ENCODE peak calls at places on chromosome 10, in seven cellular contexts. One of them, this sample, is unnamed.
A peak's percentile ranks its signal among the peaks of the same experiment; 100 is the strongest.

GRCh38 chr10:6300106-6300783 is 97.5 kb downstream of the PFKFB3 start:
- DNase-seq in lower lobe of right lung: no peak
- DNase-seq in SK-N-SH: no peak
- DNase-seq in foreskin fibroblast: peak; percentile 74
- DNase-seq in A549: peak; percentile 63
- DNase-seq in cardiac fibroblast: no peak
- DNase-seq in transverse colon: peak; percentile 41
- DNase-seq in this sample: peak; percentile 43

GRCh38 chr10:102254426-102254825 is 9.1 kb downstream of the GBF1 start:
- DNase-seq in lower lobe of right lung: no peak
- DNase-seq in SK-N-SH: no peak
- DNase-seq in foreskin fibroblast: no peak
- DNase-seq in A549: no peak
- DNase-seq in cardiac fibroblast: no peak
- DNase-seq in transverse colon: no peak
- DNase-seq in this sample: no peak

GRCh38 chr10:63434866-63435854 is 30.6 kb downstream of the JMJD1C start:
- DNase-seq in lower lobe of right lung: no peak
- DNase-seq in SK-N-SH: no peak
- DNase-seq in foreskin fibroblast: no peak
- DNase-seq in A549: no peak
- DNase-seq in cardiac fibroblast: no peak
- DNase-seq in transverse colon: no peak
- DNase-seq in this sample: no peak

GRCh38 chr10:132207536-132208488 is 21.1 kb downstream of the DPYSL4 start:
- DNase-seq in lower lobe of right lung: peak; percentile 40
- DNase-seq in SK-N-SH: no peak
- DNase-seq in foreskin fibroblast: no peak
- DNase-seq in A549: no peak
- DNase-seq in cardiac fibroblast: no peak
- DNase-seq in transverse colon: no peak
- DNase-seq in this sample: no peak

GRCh38 chr10:131747791-131748190 is 153.0 kb upstream of the PPP2R2D start:
- DNase-seq in lower lobe of right lung: no peak
- DNase-seq in SK-N-SH: no peak
- DNase-seq in foreskin fibroblast: no peak
- DNase-seq in A549: no peak
- DNase-seq in cardiac fibroblast: no peak
- DNase-seq in transverse colon: no peak
- DNase-seq in this sample: no peak

GRCh38 chr10:74056081-74056818 is 58.3 kb downstream of the VCL start:
- DNase-seq in lower lobe of right lung: no peak
- DNase-seq in SK-N-SH: no peak
- DNase-seq in foreskin fibroblast: peak; percentile 65
- DNase-seq in A549: peak; percentile 64
- DNase-seq in cardiac fibroblast: peak; percentile 81
- DNase-seq in transverse colon: no peak
- DNase-seq in this sample: peak; percentile 70

GRCh38 chr10:125407000-125407502 is 246.7 kb upstream of the CTBP2 start:
- DNase-seq in lower lobe of right lung: no peak
- DNase-seq in SK-N-SH: no peak
- DNase-seq in foreskin fibroblast: peak; percentile 83
- DNase-seq in A549: peak; percentile 57
- DNase-seq in cardiac fibroblast: no peak
- DNase-seq in transverse colon: no peak
- DNase-seq in this sample: peak; percentile 53

GRCh38 chr10:108862691-108863350 is 1060.5 kb downstream of the XPNPEP1 start:
- DNase-seq in lower lobe of right lung: no peak
- DNase-seq in SK-N-SH: no peak
- DNase-seq in foreskin fibroblast: no peak
- DNase-seq in A549: no peak
- DNase-seq in cardiac fibroblast: no peak
- DNase-seq in transverse colon: no peak
- DNase-seq in this sample: no peak

GRCh38 chr10:127524869-127525268 is 24.2 kb upstream of the NPS start:
- DNase-seq in lower lobe of right lung: no peak
- DNase-seq in SK-N-SH: no peak
- DNase-seq in foreskin fibroblast: peak; percentile 4
- DNase-seq in A549: peak; percentile 19
- DNase-seq in cardiac fibroblast: no peak
- DNase-seq in transverse colon: no peak
- DNase-seq in this sample: no peak

GRCh38 chr10:78913219-78914059 is 155.3 kb upstream of the ZMIZ1 start:
- DNase-seq in lower lobe of right lung: no peak
- DNase-seq in SK-N-SH: peak; percentile 51
- DNase-seq in foreskin fibroblast: no peak
- DNase-seq in A549: no peak
- DNase-seq in cardiac fibroblast: no peak
- DNase-seq in transverse colon: peak; percentile 76
- DNase-seq in this sample: no peak

GRCh38 chr10:67772894-67773511 is 65.0 kb downstream of the DNAJC12 start:
- DNase-seq in lower lobe of right lung: no peak
- DNase-seq in SK-N-SH: no peak
- DNase-seq in foreskin fibroblast: peak; percentile 13
- DNase-seq in A549: no peak
- DNase-seq in cardiac fibroblast: no peak
- DNase-seq in transverse colon: no peak
- DNase-seq in this sample: peak; percentile 28

GRCh38 chr10:110530131-110530831 is 32.6 kb downstream of the DUSP5 start:
- DNase-seq in lower lobe of right lung: peak; percentile 77
- DNase-seq in SK-N-SH: peak; percentile 67
- DNase-seq in foreskin fibroblast: peak; percentile 89
- DNase-seq in A549: peak; percentile 88
- DNase-seq in cardiac fibroblast: peak; percentile 84
- DNase-seq in transverse colon: no peak
- DNase-seq in this sample: peak; percentile 64

GRCh38 chr10:44176311-44176710 is 208.6 kb downstream of the CXCL12 start:
- DNase-seq in lower lobe of right lung: no peak
- DNase-seq in SK-N-SH: no peak
- DNase-seq in foreskin fibroblast: no peak
- DNase-seq in A549: no peak
- DNase-seq in cardiac fibroblast: no peak
- DNase-seq in transverse colon: no peak
- DNase-seq in this sample: no peak

GRCh38 chr10:71746344-71747037 is 26.8 kb downstream of the VSIR start:
- DNase-seq in lower lobe of right lung: peak; percentile 71
- DNase-seq in SK-N-SH: peak; percentile 51
- DNase-seq in foreskin fibroblast: peak; percentile 14
- DNase-seq in A549: no peak
- DNase-seq in cardiac fibroblast: peak; percentile 42
- DNase-seq in transverse colon: peak; percentile 57
- DNase-seq in this sample: no peak

GRCh38 chr10:49594594-49594993 is 15.5 kb upstream of the SLC18A3 start:
- DNase-seq in lower lobe of right lung: no peak
- DNase-seq in SK-N-SH: peak; percentile 83
- DNase-seq in foreskin fibroblast: peak; percentile 86
- DNase-seq in A549: peak; percentile 53
- DNase-seq in cardiac fibroblast: peak; percentile 79
- DNase-seq in transverse colon: peak; percentile 24
- DNase-seq in this sample: peak; percentile 66

GRCh38 chr10:7488418-7488829 is 77.6 kb upstream of the SFMBT2 start:
- DNase-seq in lower lobe of right lung: no peak
- DNase-seq in SK-N-SH: no peak
- DNase-seq in foreskin fibroblast: no peak
- DNase-seq in A549: peak; percentile 34
- DNase-seq in cardiac fibroblast: peak; percentile 46
- DNase-seq in transverse colon: peak; percentile 39
- DNase-seq in this sample: no peak

GRCh38 chr10:129626309-129626708 is 159.3 kb downstream of the MGMT start:
- DNase-seq in lower lobe of right lung: no peak
- DNase-seq in SK-N-SH: no peak
- DNase-seq in foreskin fibroblast: no peak
- DNase-seq in A549: no peak
- DNase-seq in cardiac fibroblast: no peak
- DNase-seq in transverse colon: no peak
- DNase-seq in this sample: no peak

GRCh38 chr10:94402204-94403033 is at the start of gene TBC1D12:
- DNase-seq in lower lobe of right lung: peak; percentile 96
- DNase-seq in SK-N-SH: peak; percentile 95
- DNase-seq in foreskin fibroblast: peak; percentile 99
- DNase-seq in A549: peak; percentile 99
- DNase-seq in cardiac fibroblast: peak; percentile 98
- DNase-seq in transverse colon: peak; percentile 96
- DNase-seq in this sample: peak; percentile 96

GRCh38 chr10:21406595-21407218 is 118.8 kb downstream of the SKIDA1 start:
- DNase-seq in lower lobe of right lung: no peak
- DNase-seq in SK-N-SH: no peak
- DNase-seq in foreskin fibroblast: no peak
- DNase-seq in A549: no peak
- DNase-seq in cardiac fibroblast: peak; percentile 75
- DNase-seq in transverse colon: no peak
- DNase-seq in this sample: peak; percentile 24

GRCh38 chr10:126049741-126050140 is 153.4 kb downstream of the FANK1 start:
- DNase-seq in lower lobe of right lung: peak; percentile 63
- DNase-seq in SK-N-SH: peak; percentile 56
- DNase-seq in foreskin fibroblast: peak; percentile 77
- DNase-seq in A549: no peak
- DNase-seq in cardiac fibroblast: peak; percentile 84
- DNase-seq in transverse colon: no peak
- DNase-seq in this sample: peak; percentile 62

GRCh38 chr10:99859585-99859984 is 77.1 kb downstream of the ABCC2 start:
- DNase-seq in lower lobe of right lung: no peak
- DNase-seq in SK-N-SH: peak; percentile 31
- DNase-seq in foreskin fibroblast: peak; percentile 33
- DNase-seq in A549: peak; percentile 57
- DNase-seq in cardiac fibroblast: no peak
- DNase-seq in transverse colon: no peak
- DNase-seq in this sample: no peak

GRCh38 chr10:29057712-29058426 is 231.0 kb upstream of the LYZL1 start:
- DNase-seq in lower lobe of right lung: no peak
- DNase-seq in SK-N-SH: peak; percentile 45
- DNase-seq in foreskin fibroblast: no peak
- DNase-seq in A549: no peak
- DNase-seq in cardiac fibroblast: peak; percentile 76
- DNase-seq in transverse colon: no peak
- DNase-seq in this sample: no peak

GRCh38 chr10:1452777-1453176 is 284.5 kb downstream of the ADARB2 start:
- DNase-seq in lower lobe of right lung: no peak
- DNase-seq in SK-N-SH: no peak
- DNase-seq in foreskin fibroblast: no peak
- DNase-seq in A549: no peak
- DNase-seq in cardiac fibroblast: no peak
- DNase-seq in transverse colon: no peak
- DNase-seq in this sample: no peak

GRCh38 chr10:413662-414071 is 275.8 kb downstream of the DIP2C start:
- DNase-seq in lower lobe of right lung: no peak
- DNase-seq in SK-N-SH: no peak
- DNase-seq in foreskin fibroblast: no peak
- DNase-seq in A549: no peak
- DNase-seq in cardiac fibroblast: no peak
- DNase-seq in transverse colon: no peak
- DNase-seq in this sample: no peak

GRCh38 chr10:128180843-128181242 is 54.6 kb upstream of the MKI67 start:
- DNase-seq in lower lobe of right lung: no peak
- DNase-seq in SK-N-SH: no peak
- DNase-seq in foreskin fibroblast: no peak
- DNase-seq in A549: no peak
- DNase-seq in cardiac fibroblast: no peak
- DNase-seq in transverse colon: no peak
- DNase-seq in this sample: no peak

GRCh38 chr10:88848499-88848898 is 3.1 kb downstream of the ANKRD22 start:
- DNase-seq in lower lobe of right lung: no peak
- DNase-seq in SK-N-SH: no peak
- DNase-seq in foreskin fibroblast: peak; percentile 87
- DNase-seq in A549: peak; percentile 39
- DNase-seq in cardiac fibroblast: peak; percentile 61
- DNase-seq in transverse colon: no peak
- DNase-seq in this sample: peak; percentile 62

GRCh38 chr10:24438800-24439199 is 229.9 kb downstream of the KIAA1217 start:
- DNase-seq in lower lobe of right lung: no peak
- DNase-seq in SK-N-SH: no peak
- DNase-seq in foreskin fibroblast: peak; percentile 50
- DNase-seq in A549: no peak
- DNase-seq in cardiac fibroblast: no peak
- DNase-seq in transverse colon: no peak
- DNase-seq in this sample: no peak

GRCh38 chr10:98019784-98020183 is 10.6 kb downstream of the CRTAC1 start:
- DNase-seq in lower lobe of right lung: no peak
- DNase-seq in SK-N-SH: no peak
- DNase-seq in foreskin fibroblast: no peak
- DNase-seq in A549: no peak
- DNase-seq in cardiac fibroblast: no peak
- DNase-seq in transverse colon: no peak
- DNase-seq in this sample: no peak
- TF ChIP-seq CTCF in lower lobe of right lung: no peak
- TF ChIP-seq CTCF in SK-N-SH: no peak
- TF ChIP-seq CTCF in foreskin fibroblast: no peak
- TF ChIP-seq CTCF in A549: no peak
- TF ChIP-seq CTCF in cardiac fibroblast: no peak
- TF ChIP-seq CTCF in transverse colon: no peak
- TF ChIP-seq CTCF in this sample: no peak

GRCh38 chr10:69007260-69007659 is 18.7 kb downstream of the KIFBP start:
- DNase-seq in lower lobe of right lung: no peak
- DNase-seq in SK-N-SH: no peak
- DNase-seq in foreskin fibroblast: no peak
- DNase-seq in A549: no peak
- DNase-seq in cardiac fibroblast: no peak
- DNase-seq in transverse colon: no peak
- DNase-seq in this sample: no peak
- TF ChIP-seq CTCF in lower lobe of right lung: no peak
- TF ChIP-seq CTCF in SK-N-SH: no peak
- TF ChIP-seq CTCF in foreskin fibroblast: no peak
- TF ChIP-seq CTCF in A549: no peak
- TF ChIP-seq CTCF in cardiac fibroblast: no peak
- TF ChIP-seq CTCF in transverse colon: no peak
- TF ChIP-seq CTCF in this sample: no peak

DNA sequence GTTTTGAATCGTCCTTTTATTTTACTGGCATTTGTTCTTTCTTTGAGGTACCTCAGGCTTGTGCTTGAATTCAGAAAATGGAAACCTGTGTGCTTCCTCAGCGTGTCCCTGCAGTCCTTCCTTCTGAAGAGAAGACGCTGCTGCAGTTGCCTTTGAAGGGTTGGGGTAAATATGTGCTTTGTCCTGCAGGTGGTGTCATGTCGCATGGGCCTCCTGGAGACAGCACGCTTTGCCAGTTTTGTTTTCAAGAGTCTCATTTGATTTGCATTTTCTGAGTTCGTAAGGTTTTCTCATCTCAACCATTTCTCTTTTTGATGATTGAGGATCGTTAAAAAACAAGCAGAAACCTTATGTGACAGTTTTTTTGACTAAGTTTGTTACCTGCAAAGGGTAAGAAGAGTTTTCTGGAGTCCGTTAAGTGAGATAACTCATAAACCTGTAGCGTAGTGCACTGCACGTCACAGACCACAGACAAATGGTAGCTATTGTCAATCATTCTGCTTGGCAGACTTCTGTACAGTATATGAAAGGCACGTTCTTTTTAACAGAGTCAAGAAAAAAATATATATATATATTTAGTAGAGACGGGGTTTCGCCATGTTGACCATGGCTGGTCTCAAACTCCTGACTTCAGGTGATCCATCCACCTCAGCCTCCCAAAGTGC is 57.0 kb downstream of the CDC123 start:
- DNase-seq in lower lobe of right lung: no peak
- DNase-seq in SK-N-SH: no peak
- DNase-seq in foreskin fibroblast: peak; percentile 29
- DNase-seq in A549: peak; percentile 65
- DNase-seq in cardiac fibroblast: no peak
- DNase-seq in transverse colon: peak; percentile 46
- DNase-seq in this sample: no peak
- TF ChIP-seq CTCF in lower lobe of right lung: no peak
- TF ChIP-seq CTCF in SK-N-SH: peak; percentile 42
- TF ChIP-seq CTCF in foreskin fibroblast: peak; percentile 22
- TF ChIP-seq CTCF in A549: peak; percentile 39
- TF ChIP-seq CTCF in cardiac fibroblast: peak; percentile 29
- TF ChIP-seq CTCF in transverse colon: peak; percentile 27
- TF ChIP-seq CTCF in this sample: peak; percentile 62

GRCh38 chr10:17454181-17454800 is at the start of gene ST8SIA6:
- DNase-seq in lower lobe of right lung: peak; percentile 59
- DNase-seq in SK-N-SH: peak; percentile 86
- DNase-seq in foreskin fibroblast: peak; percentile 83
- DNase-seq in A549: peak; percentile 37
- DNase-seq in cardiac fibroblast: peak; percentile 61
- DNase-seq in transverse colon: peak; percentile 54
- DNase-seq in this sample: peak; percentile 24
- TF ChIP-seq CTCF in lower lobe of right lung: no peak
- TF ChIP-seq CTCF in SK-N-SH: no peak
- TF ChIP-seq CTCF in foreskin fibroblast: no peak
- TF ChIP-seq CTCF in A549: no peak
- TF ChIP-seq CTCF in cardiac fibroblast: no peak
- TF ChIP-seq CTCF in transverse colon: no peak
- TF ChIP-seq CTCF in this sample: peak; percentile 9